ENCODE peak calls at places on chromosome 10, in ten cellular contexts. N is cardiac muscle cell, B is psoas muscle, I is tibial nerve, J is endodermal cell, F is activated B cell treated with CpG ODN at 0.5 μM for 24 hours, A is astrocyte of the spinal cord, X is uterus, E is SK-N-SH, V is nephron progenitor cell. W is an unnamed sample.

GRCh38 chr10:27637601-27638000 is 108.0 kb downstream of the MKX start:
- DNase-seq in J (no peak), F (no peak), N (no peak), I (no peak), B (no peak), V (no peak), X (no peak), A (no peak), E (no peak), W (no peak)

GRCh38 chr10:126701526-126701925 is 31.0 kb upstream of the C10orf90 start:
- DNase-seq in N (no peak), E (no peak), V (no peak), J (no peak), I (no peak), A (no peak), X (no peak), B (no peak), F (no peak), W (no peak)

GRCh38 chr10:116691544-116692126 is 50.7 kb downstream of the HSPA12A start:
- DNase-seq in V (no peak), X (peak), F (no peak), I (peak), N (peak), B (no peak), E (no peak), J (peak), A (no peak), W (no peak)

GRCh38 chr10:124265391-124265745 is 153.4 kb downstream of the OAT start:
- DNase-seq in A (no peak), B (peak), N (no peak), V (no peak), E (no peak), F (no peak), X (no peak), I (no peak), J (no peak), W (no peak)

GRCh38 chr10:107415446-107415845 is 250.9 kb upstream of the SORCS1 start:
- DNase-seq in I (no peak), J (no peak), E (no peak), A (no peak), X (no peak), N (no peak), F (no peak), V (no peak), B (no peak), W (no peak)

GRCh38 chr10:99938563-99938962 is 71.2 kb downstream of the DNMBP start:
- DNase-seq in X (no peak), J (no peak), F (no peak), B (no peak), A (no peak), E (no peak), N (peak), I (no peak), V (no peak), W (peak)

GRCh38 chr10:92923416-92923815 is 75.1 kb downstream of the EXOC6 start:
- DNase-seq in F (no peak), B (no peak), J (no peak), V (no peak), X (no peak), E (no peak), A (no peak), I (no peak), N (no peak), W (no peak)

GRCh38 chr10:30671011-30671616 is 41.6 kb upstream of the LYZL2 start:
- DNase-seq in F (no peak), A (peak), X (peak), N (peak), I (peak), B (no peak), E (peak), J (peak), V (peak), W (peak)

GRCh38 chr10:124590216-124591122 is 128.8 kb downstream of the LHPP start:
- DNase-seq in B (peak), N (no peak), V (no peak), A (no peak), J (no peak), F (no peak), I (no peak), E (no peak), X (no peak), W (no peak)

DNA sequence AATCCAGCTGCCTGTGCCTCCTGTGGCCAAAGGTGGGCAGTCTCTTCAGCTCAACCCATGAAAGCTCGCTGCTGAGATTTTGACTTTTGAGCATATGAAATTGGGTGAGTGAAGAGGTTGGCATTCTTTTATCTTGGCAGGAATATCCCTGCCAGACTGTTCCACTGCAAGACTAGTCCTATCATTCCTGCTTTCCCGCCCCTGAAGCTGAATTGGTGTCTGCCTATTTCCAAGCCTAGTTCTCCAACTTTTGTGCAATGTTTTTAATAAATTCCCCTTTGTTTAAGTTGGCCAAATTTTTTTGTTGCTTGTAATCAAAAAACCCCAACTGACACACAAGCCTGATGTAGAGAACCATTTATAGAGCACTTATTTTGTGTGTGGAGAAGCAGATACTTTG is 34.8 kb upstream of the BICC1 start:
- DNase-seq in I (no peak), E (no peak), X (no peak), B (no peak), J (no peak), N (peak), V (no peak), A (no peak), F (no peak), W (no peak)
- TF ChIP-seq CTCF in I (no peak), E (no peak), X (no peak), B (no peak), J (peak), N (peak), V (no peak), A (peak), F (no peak), W (no peak)

GRCh38 chr10:131691481-131692090 is 209.2 kb upstream of the PPP2R2D start:
- DNase-seq in F (no peak), N (no peak), X (no peak), B (no peak), I (no peak), E (no peak), V (no peak), J (no peak), A (no peak), W (no peak)
- TF ChIP-seq CTCF in F (no peak), N (no peak), X (no peak), B (no peak), I (no peak), E (no peak), V (no peak), J (no peak), A (no peak), W (no peak)

GRCh38 chr10:98858525-98858924 is 377.1 kb downstream of the HPSE2 start:
- DNase-seq in X (no peak), N (peak), E (no peak), J (peak), B (no peak), V (no peak), I (no peak), A (no peak), F (no peak), W (no peak)
- TF ChIP-seq CTCF in X (no peak), N (no peak), E (no peak), J (peak), B (no peak), V (no peak), I (no peak), A (no peak), F (no peak), W (peak)

DNA sequence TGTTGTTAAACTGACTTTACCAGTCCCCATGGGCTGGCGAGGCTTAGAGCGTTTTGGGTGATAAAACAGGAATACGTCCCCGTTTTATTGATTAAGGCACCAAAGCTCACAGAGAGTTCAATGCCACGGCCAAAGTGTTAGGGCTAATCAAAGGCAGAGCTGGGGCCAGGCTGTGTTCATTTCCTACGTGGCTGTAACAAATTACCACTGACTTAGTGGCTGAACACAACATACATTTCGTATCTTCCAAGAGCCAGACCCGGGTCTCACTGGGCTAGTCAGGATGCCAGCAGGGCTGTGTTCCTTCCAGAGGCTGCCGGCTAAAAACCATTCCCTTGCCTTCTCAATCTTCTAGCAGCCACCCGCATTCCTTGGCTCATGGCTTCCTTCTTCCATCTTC is 94.4 kb upstream of the HABP2 start:
- DNase-seq in A (no peak), E (no peak), F (no peak), I (no peak), B (no peak), X (no peak), J (no peak), N (no peak), V (no peak), W (no peak)
- TF ChIP-seq CTCF in A (no peak), E (no peak), F (no peak), I (no peak), B (no peak), X (no peak), J (no peak), N (no peak), V (no peak), W (no peak)

DNA sequence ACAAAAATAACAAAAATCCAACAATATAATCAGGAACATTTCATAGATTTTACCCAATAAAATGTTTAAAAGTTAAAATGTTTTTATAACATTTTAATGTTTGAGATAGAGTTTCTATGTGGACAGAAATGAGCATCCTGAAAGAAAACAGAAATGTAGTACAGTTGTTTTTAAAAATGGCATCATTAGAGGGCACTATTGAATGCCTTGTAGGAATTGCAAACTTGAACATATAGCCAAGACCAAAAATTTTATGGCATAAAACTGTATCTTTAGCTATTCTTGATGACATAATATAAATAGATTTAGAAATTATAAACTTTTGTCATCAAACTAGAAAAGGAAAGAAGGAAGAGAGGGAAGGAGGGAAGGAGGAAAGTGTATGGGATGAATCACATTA is 1372.7 kb downstream of the GATA3 start:
- DNase-seq in F (no peak), N (no peak), B (no peak), X (no peak), E (no peak), A (no peak), I (no peak), J (no peak), V (no peak), W (no peak)
- TF ChIP-seq CTCF in F (no peak), N (no peak), B (no peak), X (no peak), E (no peak), A (no peak), I (no peak), J (no peak), V (no peak), W (no peak)

GRCh38 chr10:60916025-60916424 is 28.0 kb downstream of the RHOBTB1 start:
- DNase-seq in I (no peak), X (no peak), F (no peak), B (no peak), A (no peak), J (peak), V (no peak), E (no peak), N (no peak), W (no peak)
- TF ChIP-seq CTCF in I (no peak), X (no peak), F (no peak), B (peak), A (no peak), J (peak), V (no peak), E (no peak), N (no peak), W (no peak)

DNA sequence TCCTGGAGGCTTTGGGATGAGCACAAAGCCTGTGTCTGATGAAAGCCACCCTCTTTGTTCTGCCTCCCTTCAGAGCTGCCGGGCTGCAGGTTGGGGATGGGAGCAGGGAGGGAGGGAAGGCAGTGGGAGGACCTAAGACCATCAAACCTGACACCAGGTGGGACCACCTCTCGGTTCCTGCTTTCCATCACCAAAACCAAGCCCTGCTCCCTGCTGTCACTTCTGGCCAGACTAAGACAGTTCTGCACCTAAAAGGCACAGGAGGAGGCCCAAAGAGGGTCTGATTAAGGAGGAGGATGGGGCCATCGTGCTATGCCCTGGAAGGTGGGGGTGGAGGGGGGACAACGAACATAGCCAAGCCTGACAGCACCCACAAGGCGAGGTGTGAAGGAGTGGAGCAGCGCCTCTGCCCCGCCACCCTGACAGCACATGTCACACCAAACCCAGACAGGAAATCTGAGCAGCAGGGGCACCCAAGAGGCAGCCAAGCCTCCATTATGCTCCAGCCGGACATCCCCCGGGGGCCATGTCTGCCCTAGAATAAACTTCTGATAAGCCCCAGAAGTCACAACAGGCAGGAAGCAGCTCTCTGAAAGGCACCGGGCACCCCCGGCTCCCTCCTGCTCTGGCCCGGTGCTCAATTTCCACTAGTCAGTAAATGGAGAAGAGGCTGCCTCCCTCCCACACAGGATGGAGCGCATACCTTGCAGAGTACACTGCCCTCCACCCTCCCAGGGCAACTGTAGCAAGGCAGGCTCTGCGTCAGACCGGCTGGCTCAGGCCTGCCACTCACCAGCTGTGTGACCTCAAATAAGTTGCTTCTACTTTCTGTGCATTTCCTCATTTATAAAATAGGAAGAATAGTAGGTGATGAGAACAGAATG is 48.9 kb downstream of the DLG5 start:
- DNase-seq in N (peak), A (peak), E (peak), F (peak), J (peak), I (no peak), B (peak), V (peak), X (peak), W (peak)
- TF ChIP-seq CTCF in N (no peak), A (peak), E (no peak), F (no peak), J (peak), I (no peak), B (no peak), V (no peak), X (no peak), W (peak)

GRCh38 chr10:11035318-11035920 is 17.7 kb downstream of the CELF2 start:
- DNase-seq in B (peak), J (peak), X (peak), F (no peak), N (peak), V (no peak), E (no peak), A (peak), I (peak), W (no peak)

GRCh38 chr10:11042375-11042774 is 24.7 kb downstream of the CELF2 start:
- DNase-seq in F (no peak), N (peak), I (no peak), V (no peak), A (no peak), J (no peak), E (no peak), B (no peak), X (no peak), W (no peak)

GRCh38 chr10:11034762-11035161 is 17.1 kb downstream of the CELF2 start:
- DNase-seq in V (no peak), I (no peak), A (no peak), J (no peak), N (no peak), E (no peak), B (no peak), X (no peak), F (no peak), W (no peak)

DNA sequence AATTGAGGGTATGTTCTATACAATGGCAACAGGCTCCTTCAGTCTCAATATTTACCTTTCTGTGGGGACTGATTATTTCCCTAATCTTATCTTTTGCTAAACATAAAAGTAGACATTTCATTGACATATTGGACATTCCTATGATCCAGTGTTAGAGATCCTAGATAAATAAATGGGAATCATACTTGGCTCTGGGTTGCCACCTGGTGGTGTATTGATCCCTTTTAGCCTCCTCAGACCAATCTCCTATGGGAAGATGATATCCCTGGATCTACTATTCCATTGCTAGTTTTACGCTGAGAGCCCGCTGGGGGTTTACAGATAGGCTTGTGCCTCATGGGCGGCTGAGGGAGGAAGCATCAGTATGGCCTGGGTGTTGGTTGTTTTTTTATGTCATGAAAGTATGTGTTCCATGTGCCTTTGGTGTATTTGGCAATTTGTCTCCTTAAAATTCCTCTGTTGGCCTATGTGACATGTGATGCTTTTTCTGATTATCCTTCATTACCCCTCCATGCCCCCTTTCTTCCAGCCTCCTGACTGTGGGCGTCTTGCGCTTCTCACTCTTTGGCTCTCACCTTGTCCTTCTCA is 18.8 kb downstream of the CELF2 start:
- DNase-seq in X (peak), B (no peak), N (peak), F (no peak), I (peak), E (peak), J (peak), A (peak), V (peak), W (no peak)
- TF ChIP-seq CTCF in X (peak), B (peak), N (peak), F (no peak), I (peak), E (peak), J (peak), A (peak), V (peak), W (peak)

GRCh38 chr10:98419456-98420261 is 4.7 kb upstream of the PYROXD2 start:
- DNase-seq in I (no peak), N (no peak), J (no peak), E (no peak), B (no peak), A (no peak), X (no peak), V (no peak), F (no peak), W (no peak)
- TF ChIP-seq CTCF in I (no peak), N (no peak), J (no peak), E (no peak), B (no peak), A (no peak), X (no peak), V (no peak), F (no peak), W (no peak)

GRCh38 chr10:102608487-102608886 is 35.8 kb upstream of the TRIM8 start:
- DNase-seq in X (no peak), V (no peak), A (no peak), B (no peak), I (peak), J (peak), N (no peak), F (no peak), E (no peak), W (no peak)
- TF ChIP-seq CTCF in X (no peak), V (no peak), A (no peak), B (no peak), I (no peak), J (peak), N (no peak), F (no peak), E (no peak), W (peak)

W was measured in GM06990.